ENCODE peak calls at places on chromosomes 5 and 9, in seven cellular contexts. S is astrocyte, L is A549, K is mesendoderm, E is mesenchymal stem cell, Q is mammary epithelial cell, W is OCI-LY7. I is an unnamed sample.

GRCh38 chr9:22240619-22241018 is 206.0 kb upstream of the DMRTA1 start:
- DNase-seq in S (peak), L (no peak), K (no peak), E (peak), Q (peak), W (peak), I (no peak)

GRCh38 chr9:114958021-114958846 is 27.8 kb upstream of the TNFSF8 start:
- DNase-seq in S (no peak), L (no peak), K (no peak), E (no peak), Q (peak), W (no peak), I (no peak)

GRCh38 chr9:127805620-127806019 is 2.9 kb downstream of the FPGS start:
- DNase-seq in S (no peak), L (peak), K (peak), E (no peak), Q (no peak), W (peak), I (no peak)

GRCh38 chr5:158953929-158954534 is 145.7 kb downstream of the EBF1 start:
- DNase-seq in S (no peak), L (no peak), K (no peak), E (no peak), Q (no peak), W (peak), I (no peak)

GRCh38 chr5:1294839-1295649 is at the start of gene TERT:
- DNase-seq in S (no peak), L (peak), K (peak), E (no peak), Q (no peak), W (peak), I (no peak)

GRCh38 chr9:97803167-97804058 is 49.6 kb upstream of the FOXE1 start:
- DNase-seq in S (peak), L (peak), K (peak), E (peak), Q (peak), W (peak), I (no peak)

GRCh38 chr5:60835554-60835953 is 8.5 kb downstream of the ELOVL7 start:
- DNase-seq in S (no peak), L (no peak), K (no peak), E (no peak), Q (peak), W (no peak), I (peak)

GRCh38 chr5:159105318-159106053 is 5.8 kb upstream of the EBF1 start:
- DNase-seq in S (no peak), L (no peak), K (peak), E (no peak), Q (no peak), W (no peak), I (no peak)

GRCh38 chr5:57442080-57442839 is 40.4 kb downstream of the ACTBL2 start:
- DNase-seq in S (peak), L (peak), K (no peak), E (peak), Q (peak), W (no peak), I (peak)

GRCh38 chr9:32011049-32011448 is 373.4 kb upstream of the ACO1 start:
- DNase-seq in S (no peak), L (peak), K (peak), E (no peak), Q (no peak), W (no peak), I (no peak)

GRCh38 chr5:81778642-81779041 is 27.7 kb upstream of the SSBP2 start:
- DNase-seq in S (peak), L (no peak), K (no peak), E (peak), Q (no peak), W (peak), I (no peak)

GRCh38 chr5:32859211-32859641 is 148.1 kb downstream of the NPR3 start:
- DNase-seq in S (peak), L (no peak), K (no peak), E (peak), Q (peak), W (no peak), I (no peak)

GRCh38 chr5:156481741-156482140 is 154.8 kb downstream of the SGCD start:
- DNase-seq in S (peak), L (peak), K (no peak), E (no peak), Q (no peak), W (no peak), I (no peak)

GRCh38 chr5:37015795-37016666 is 139.5 kb downstream of the NIPBL start:
- DNase-seq in S (peak), L (no peak), K (no peak), E (no peak), Q (peak), W (no peak), I (no peak)

GRCh38 chr5:3604501-3604900 is 8.9 kb downstream of the IRX1 start:
- DNase-seq in S (peak), L (no peak), K (no peak), E (no peak), Q (peak), W (no peak), I (no peak)

GRCh38 chr5:153489611-153490010 is 859 bp upstream of the GRIA1 start:
- DNase-seq in S (peak), L (no peak), K (no peak), E (peak), Q (peak), W (no peak), I (no peak)

GRCh38 chr5:174645677-174646076 is 78.7 kb upstream of the MSX2 start:
- DNase-seq in S (no peak), L (no peak), K (no peak), E (no peak), Q (no peak), W (no peak), I (no peak)

GRCh38 chr9:110641350-110641749 is 27.2 kb upstream of the MUSK start:
- DNase-seq in S (peak), L (no peak), K (no peak), E (no peak), Q (no peak), W (no peak), I (no peak)

GRCh38 chr9:137430723-137431415 is 7.7 kb downstream of the NOXA1 start:
- DNase-seq in S (no peak), L (no peak), K (no peak), E (no peak), Q (no peak), W (no peak), I (no peak)

GRCh38 chr9:131738838-131739191 is 1.1 kb downstream of the RAPGEF1 start:
- DNase-seq in S (no peak), L (no peak), K (peak), E (no peak), Q (peak), W (peak), I (no peak)

GRCh38 chr5:36701085-36701691 is 94.8 kb downstream of the SLC1A3 start:
- DNase-seq in S (no peak), L (no peak), K (no peak), E (no peak), Q (no peak), W (peak), I (no peak)

GRCh38 chr9:80839821-80840670 is 849.3 kb downstream of the TLE1 start:
- DNase-seq in S (peak), L (no peak), K (no peak), E (no peak), Q (no peak), W (no peak), I (no peak)

GRCh38 chr5:171667341-171668096 is 118.1 kb upstream of the SMIM23 start:
- DNase-seq in S (peak), L (no peak), K (peak), E (peak), Q (peak), W (no peak), I (peak)

GRCh38 chr5:139949710-139950109 is 93.4 kb downstream of the NRG2 start:
- DNase-seq in S (no peak), L (no peak), K (peak), E (no peak), Q (no peak), W (no peak), I (no peak)

GRCh38 chr5:108749130-108749861 is 1.6 kb downstream of the FER start:
- DNase-seq in S (peak), L (peak), K (peak), E (peak), Q (peak), W (peak), I (no peak)

GRCh38 chr5:163395794-163396193 is 41.6 kb upstream of the CCNG1 start:
- DNase-seq in S (no peak), L (no peak), K (no peak), E (no peak), Q (no peak), W (no peak), I (no peak)

GRCh38 chr9:21450733-21451394 is 10.6 kb downstream of the IFNA1 start:
- DNase-seq in S (no peak), L (peak), K (peak), E (no peak), Q (no peak), W (no peak), I (no peak)

GRCh38 chr9:76798527-76798926 is 34.3 kb downstream of the PCA3 start:
- DNase-seq in S (no peak), L (no peak), K (no peak), E (no peak), Q (no peak), W (no peak), I (no peak)

DNA sequence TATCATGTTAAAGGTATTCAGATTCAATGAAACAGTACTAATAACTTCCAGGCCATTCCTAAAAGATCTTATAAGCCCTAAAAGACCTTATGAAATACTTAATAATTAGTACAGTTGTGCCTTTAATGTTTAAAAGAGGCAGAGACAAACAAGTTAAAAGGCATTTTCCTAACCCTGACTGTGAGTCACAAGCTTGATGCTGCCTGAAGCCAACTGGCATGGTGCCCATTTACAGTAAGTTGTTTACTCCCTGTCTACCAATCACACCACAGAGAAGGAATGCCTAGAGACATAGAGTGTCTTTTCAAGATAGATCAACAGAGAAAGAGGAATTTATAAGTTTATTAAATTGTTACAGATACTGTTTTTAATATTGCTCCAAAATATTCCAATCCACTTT is 47.8 kb downstream of the NR3C1 start:
- DNase-seq in S (peak), L (peak), K (no peak), E (peak), Q (peak), W (no peak), I (peak)
- H3K4me2 ChIP-seq in S (peak), L (peak), K (no peak), E (no peak), Q (peak), W (no peak), I (peak)

GRCh38 chr9:8764041-8764440 is 964.5 kb upstream of the DMAC1 start:
- DNase-seq in S (peak), L (no peak), K (no peak), E (no peak), Q (no peak), W (no peak), I (no peak)
- H3K4me2 ChIP-seq in S (no peak), L (no peak), K (no peak), E (no peak), Q (no peak), W (no peak), I (no peak)

GRCh38 chr5:96967400-96967799 is 31.5 kb downstream of the LNPEP start:
- DNase-seq in S (no peak), L (no peak), K (no peak), E (peak), Q (no peak), W (no peak), I (no peak)

GRCh38 chr5:96968074-96968473 is 32.2 kb downstream of the LNPEP start:
- DNase-seq in S (peak), L (no peak), K (no peak), E (peak), Q (peak), W (no peak), I (no peak)

GRCh38 chr5:96969401-96969800 is 33.5 kb downstream of the LNPEP start:
- DNase-seq in S (no peak), L (no peak), K (no peak), E (peak), Q (no peak), W (no peak), I (no peak)

GRCh38 chr5:96966801-96967200 is 30.9 kb downstream of the LNPEP start:
- DNase-seq in S (no peak), L (no peak), K (no peak), E (no peak), Q (no peak), W (no peak), I (no peak)

GRCh38 chr5:96968614-96969013 is 32.7 kb downstream of the LNPEP start:
- DNase-seq in S (no peak), L (no peak), K (no peak), E (peak), Q (no peak), W (peak), I (no peak)
- H3K4me2 ChIP-seq in S (peak), L (peak), K (no peak), E (no peak), Q (peak), W (peak), I (peak)

DNA sequence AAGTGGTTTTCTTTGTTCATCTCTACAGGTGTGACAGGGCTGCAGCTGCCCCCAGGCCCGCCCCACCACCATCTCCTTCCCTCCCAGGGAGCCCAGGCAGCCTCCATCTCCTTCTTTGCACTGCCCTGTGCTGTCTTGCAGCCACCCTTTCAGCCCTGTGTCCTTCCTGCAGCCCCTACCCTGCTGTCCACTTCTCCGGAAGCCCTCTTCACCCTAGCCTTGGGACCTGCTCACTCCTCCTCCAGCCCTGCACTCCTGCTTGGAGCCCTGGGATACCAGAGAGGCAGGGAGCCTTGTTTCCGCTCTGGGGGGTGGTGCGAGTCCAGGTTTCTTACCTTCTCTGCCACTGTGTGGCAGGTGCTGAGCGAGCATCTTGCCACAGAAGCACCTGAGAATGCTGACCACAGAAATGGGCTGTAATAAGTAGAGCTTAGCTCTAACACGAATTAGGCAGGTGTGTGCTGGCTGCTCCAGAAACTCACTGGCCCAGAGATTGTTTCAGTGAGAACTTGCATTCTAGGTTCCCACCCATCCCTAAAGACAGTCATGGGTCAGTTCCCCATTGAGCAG is 51.3 kb upstream of the GADD45G start:
- DNase-seq in S (no peak), L (no peak), K (no peak), E (no peak), Q (no peak), W (peak), I (no peak)
- H3K4me2 ChIP-seq in S (no peak), L (no peak), K (no peak), E (no peak), Q (no peak), W (no peak), I (no peak)

DNA sequence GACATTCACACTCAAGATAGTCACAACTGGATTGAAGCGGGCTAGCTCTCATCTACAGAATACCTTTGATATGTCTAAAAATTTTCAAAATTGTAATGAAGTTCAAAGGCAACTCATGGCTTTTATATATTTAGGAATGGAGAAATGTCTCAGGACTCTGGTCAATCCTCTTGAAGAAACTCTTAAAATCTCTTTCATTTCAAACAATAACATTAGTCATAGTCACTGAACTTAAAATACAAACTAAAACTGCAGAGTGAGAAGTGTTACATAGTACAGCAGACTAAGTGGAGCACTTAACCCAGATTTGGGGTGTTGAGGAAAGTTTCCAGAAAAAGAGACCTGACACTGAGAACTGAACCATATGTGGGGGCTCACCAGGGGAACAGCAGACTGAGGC is 20.7 kb downstream of the FANCC start:
- DNase-seq in S (peak), L (no peak), K (no peak), E (no peak), Q (peak), W (no peak), I (no peak)
- H3K4me2 ChIP-seq in S (no peak), L (no peak), K (no peak), E (no peak), Q (peak), W (no peak), I (no peak)

GRCh38 chr9:134128727-134129679 is 6.9 kb upstream of the WDR5 start:
- DNase-seq in S (no peak), L (no peak), K (no peak), E (no peak), Q (no peak), W (peak), I (no peak)
- H3K4me2 ChIP-seq in S (no peak), L (no peak), K (no peak), E (no peak), Q (no peak), W (peak), I (no peak)

GRCh38 chr5:80129146-80129545 is 94.0 kb downstream of the THBS4 start:
- DNase-seq in S (no peak), L (no peak), K (no peak), E (no peak), Q (no peak), W (no peak), I (no peak)

GRCh38 chr5:80136751-80137272 is 101.7 kb downstream of the THBS4 start:
- DNase-seq in S (no peak), L (no peak), K (no peak), E (no peak), Q (no peak), W (no peak), I (no peak)

GRCh38 chr5:80140496-80140895 is 105.3 kb downstream of the THBS4 start:
- DNase-seq in S (no peak), L (no peak), K (no peak), E (no peak), Q (no peak), W (no peak), I (no peak)

GRCh38 chr5:80139573-80139972 is 104.4 kb downstream of the THBS4 start:
- DNase-seq in S (no peak), L (no peak), K (peak), E (no peak), Q (no peak), W (no peak), I (no peak)

DNA sequence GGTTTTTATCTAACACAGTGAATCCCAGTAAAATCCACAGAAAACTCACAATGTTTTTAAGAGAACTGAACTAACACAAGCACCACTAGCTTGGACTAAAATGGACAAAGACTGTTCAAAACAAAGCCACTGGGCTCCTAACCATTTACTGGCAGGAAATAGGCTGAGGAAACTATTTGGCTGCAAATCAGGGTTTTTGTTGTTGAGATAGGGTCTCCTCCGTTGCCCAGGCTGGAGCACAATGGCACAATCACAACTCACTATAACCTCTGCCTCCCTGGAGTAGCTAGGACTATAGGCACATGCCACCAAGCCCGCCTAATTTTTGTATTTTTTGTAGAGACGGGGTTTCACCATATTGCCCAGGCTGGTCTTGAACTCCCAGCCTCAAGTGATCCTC is 99.7 kb downstream of the THBS4 start:
- DNase-seq in S (no peak), L (no peak), K (no peak), E (no peak), Q (no peak), W (no peak), I (no peak)
- H3K4me2 ChIP-seq in S (no peak), L (no peak), K (no peak), E (no peak), Q (no peak), W (no peak), I (no peak)

GRCh38 chr5:104843822-104844221 is 1281.2 kb upstream of the NUDT12 start:
- DNase-seq in S (no peak), L (no peak), K (peak), E (no peak), Q (no peak), W (no peak), I (no peak)

GRCh38 chr5:104840284-104840683 is 1277.7 kb upstream of the NUDT12 start:
- DNase-seq in S (no peak), L (no peak), K (no peak), E (no peak), Q (no peak), W (no peak), I (no peak)

DNA sequence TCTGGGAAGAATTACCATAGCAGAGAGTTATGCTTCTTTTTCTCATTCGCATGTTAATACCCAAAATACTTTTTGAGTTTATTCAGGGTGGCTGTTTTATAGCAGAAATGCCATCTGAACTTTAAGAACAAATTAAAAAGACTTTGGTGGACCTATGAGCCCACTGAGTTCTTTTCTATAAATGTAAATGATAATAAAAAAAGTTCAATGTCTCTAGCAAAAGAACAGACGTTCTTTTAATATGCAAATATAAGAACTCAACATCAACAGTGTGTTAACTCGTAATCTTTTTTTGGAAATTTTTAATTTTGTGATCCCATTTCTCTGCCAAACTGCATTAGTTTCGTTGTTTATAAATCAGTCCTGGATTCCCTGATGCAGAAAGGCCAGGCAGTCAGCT is 1283.0 kb upstream of the NUDT12 start:
- DNase-seq in S (no peak), L (no peak), K (no peak), E (no peak), Q (no peak), W (no peak), I (no peak)
- H3K4me2 ChIP-seq in S (no peak), L (no peak), K (no peak), E (no peak), Q (no peak), W (no peak), I (no peak)